ENCODE peak calls at places on chromosomes 7 and 10, in eight cellular contexts. N is left ventricle myocardium inferior; V is BE2C; H is PC-3; U is HepG2; J is CD8-positive, alpha-beta memory T cell; S is heart right ventricle; E is neural progenitor cell. K is an unnamed sample.

GRCh38 chr7:7992502-7992901 is 23.9 kb downstream of the GLCCI1 start:
- DNase-seq in V (no peak), J (no peak), S (no peak), U (no peak), N (no peak), E (peak; percentile 9), H (no peak), K (no peak)

GRCh38 chr7:18770154-18770807 is 274.7 kb downstream of the HDAC9 start:
- DNase-seq in H (peak; percentile 74), E (no peak), S (no peak), N (no peak), V (no peak), J (no peak), U (no peak), K (no peak)

GRCh38 chr10:61682323-61682722 is 19.6 kb downstream of the CABCOCO1 start:
- DNase-seq in S (no peak), U (no peak), J (no peak), V (no peak), E (no peak), H (peak; percentile 57), N (no peak), K (no peak)

GRCh38 chr10:33117816-33118215 is 159.8 kb upstream of the ITGB1 start:
- DNase-seq in V (no peak), U (no peak), S (no peak), N (no peak), H (no peak), J (peak; percentile 87), E (no peak), K (no peak)

GRCh38 chr10:132450825-132451505 is 54.0 kb downstream of the PWWP2B start:
- DNase-seq in H (no peak), E (no peak), J (no peak), N (no peak), S (peak; percentile 9), V (peak; percentile 3), U (no peak), K (peak; percentile 62)

GRCh38 chr7:121330053-121330833 is 1.4 kb downstream of the WNT16 start:
- DNase-seq in V (no peak), E (peak; percentile 81), U (no peak), J (no peak), H (no peak), S (no peak), N (no peak), K (peak; percentile 30)

GRCh38 chr10:119416855-119417254 is 125.7 kb downstream of the RGS10 start:
- DNase-seq in J (peak; percentile 74), S (peak; percentile 70), E (peak; percentile 79), V (peak; percentile 66), N (peak; percentile 73), U (peak; percentile 46), H (peak; percentile 58), K (peak; percentile 85)

GRCh38 chr7:92987095-92987494 is 130.7 kb downstream of the SAMD9 start:
- DNase-seq in S (no peak), N (no peak), J (no peak), H (no peak), E (no peak), V (no peak), U (no peak), K (no peak)

GRCh38 chr7:45000096-45001032 is at the start of gene CCM2:
- DNase-seq in E (peak; percentile 80), V (peak; percentile 44), N (peak; percentile 69), J (no peak), U (no peak), H (peak; percentile 40), S (peak; percentile 77), K (peak; percentile 90)

GRCh38 chr7:144009361-144009760 is 9.2 kb downstream of the OR6B1 start:
- DNase-seq in S (no peak), U (no peak), H (no peak), E (no peak), V (no peak), N (no peak), J (no peak), K (no peak)

GRCh38 chr7:150322114-150322832 is 882 bp upstream of the LRRC61 start:
- DNase-seq in N (no peak), J (no peak), H (no peak), E (no peak), V (no peak), S (no peak), U (peak; percentile 29), K (no peak)

GRCh38 chr10:88792656-88793055 is 9.9 kb upstream of the LIPM start:
- DNase-seq in V (no peak), H (peak; percentile 31), N (peak; percentile 20), E (no peak), J (no peak), S (peak; percentile 26), U (no peak), K (peak; percentile 29)

GRCh38 chr7:99036531-99037175 is 107.3 kb downstream of the SMURF1 start:
- DNase-seq in S (no peak), H (peak; percentile 19), N (no peak), E (peak; percentile 73), V (peak; percentile 49), U (peak; percentile 32), J (no peak), K (peak; percentile 81)

GRCh38 chr10:44926771-44927751 is 15.9 kb downstream of the TMEM72 start:
- DNase-seq in S (no peak), H (no peak), V (no peak), U (peak; percentile 52), N (no peak), E (no peak), J (no peak), K (no peak)

GRCh38 chr10:123295644-123296043 is 141.4 kb downstream of the BUB3 start:
- DNase-seq in H (no peak), S (no peak), U (no peak), J (no peak), E (no peak), V (no peak), N (no peak), K (no peak)

GRCh38 chr7:149156898-149157297 is 9.6 kb downstream of the ZNF398 start:
- DNase-seq in J (no peak), V (no peak), N (no peak), S (no peak), U (no peak), H (no peak), E (no peak), K (no peak)

GRCh38 chr10:103581499-103581898 is 88.0 kb downstream of the NEURL1 start:
- DNase-seq in U (no peak), V (no peak), H (no peak), S (no peak), E (no peak), J (no peak), N (no peak), K (no peak)

GRCh38 chr10:92695679-92696605 is 6.2 kb downstream of the HHEX start:
- DNase-seq in V (no peak), S (no peak), J (no peak), E (peak; percentile 65), N (no peak), U (no peak), H (no peak), K (no peak)

GRCh38 chr7:107315821-107316220 is 147.0 kb downstream of the HBP1 start:
- DNase-seq in U (no peak), J (no peak), S (no peak), N (no peak), E (no peak), H (no peak), V (no peak), K (no peak)

GRCh38 chr7:30353932-30354607 is 69.7 kb downstream of the ZNRF2 start:
- DNase-seq in J (no peak), H (no peak), U (no peak), S (no peak), V (no peak), E (no peak), N (no peak), K (no peak)

GRCh38 chr10:22086730-22087364 is 83.3 kb upstream of the DNAJC1 start:
- DNase-seq in N (peak; percentile 90), S (peak; percentile 86), H (peak; percentile 83), E (peak; percentile 57), V (peak; percentile 47), U (peak; percentile 33), J (no peak), K (peak; percentile 91)

GRCh38 chr7:133230591-133231194 is 22.2 kb upstream of the EXOC4 start:
- DNase-seq in V (peak; percentile 59), N (no peak), S (no peak), E (peak; percentile 62), U (peak; percentile 36), J (no peak), H (peak; percentile 75), K (no peak)

DNA sequence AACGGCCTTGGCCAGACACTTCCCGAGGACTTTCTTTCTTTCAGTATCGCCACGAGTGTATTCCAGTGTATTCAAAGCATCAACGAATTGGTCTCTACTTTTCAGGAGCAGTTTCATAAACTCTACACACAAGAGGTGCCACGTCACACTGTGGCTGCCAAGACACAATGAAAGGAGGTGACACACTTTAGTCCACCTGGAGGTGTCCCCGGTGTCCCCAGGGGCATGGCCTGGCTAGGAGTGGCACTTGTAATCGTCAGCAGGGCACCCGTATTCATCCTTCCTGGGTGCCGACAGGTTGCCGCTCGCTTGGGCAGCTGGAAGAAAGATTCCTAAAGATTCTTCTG is 5.0 kb downstream of the TNS3 start:
- DNase-seq in E (no peak), J (no peak), V (no peak), N (no peak), U (no peak), S (no peak), H (no peak), K (no peak)
- H3K4me3 ChIP-seq in E (no peak overlapping the region), J (no peak overlapping the region), V (no peak overlapping the region), N (peak overlapping the region; percentile 49), U (no peak overlapping the region), S (peak overlapping the region; percentile 33), H (no peak overlapping the region), K (no peak overlapping the region)

DNA sequence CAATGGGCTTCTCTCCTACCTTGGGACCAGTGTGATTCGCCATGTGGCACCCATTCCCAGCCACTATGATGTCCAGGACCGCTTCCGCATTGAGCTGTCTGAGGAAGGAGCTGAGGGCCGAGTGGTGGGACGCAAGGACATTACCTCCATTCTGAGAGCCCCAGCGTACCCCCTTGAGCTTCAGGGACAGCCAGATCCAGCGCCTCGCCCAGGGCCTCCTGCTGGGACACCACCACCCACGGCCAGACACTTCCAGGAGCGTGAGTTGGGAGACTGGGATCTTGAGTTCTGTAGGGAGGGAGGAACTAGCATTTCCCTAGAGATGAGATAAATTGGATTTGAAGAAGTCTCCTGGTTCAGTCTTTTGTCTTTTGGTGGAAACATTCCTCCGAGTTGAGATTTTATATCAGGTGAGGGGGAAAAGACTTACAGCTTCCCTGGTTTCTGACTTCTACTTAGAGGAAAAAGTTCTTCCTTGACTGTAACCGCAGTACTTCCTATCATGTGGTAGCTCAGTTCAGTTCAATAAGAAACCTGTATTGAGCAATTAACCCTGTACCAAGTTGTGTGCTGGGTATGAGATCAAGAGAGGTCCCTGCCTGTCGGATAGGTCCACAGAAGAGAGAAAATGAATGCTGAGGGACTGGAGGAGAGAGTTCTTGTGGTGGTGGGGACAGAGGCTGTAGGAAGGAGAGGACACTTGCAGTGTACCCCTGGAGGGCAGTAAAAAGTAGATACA is 1.3 kb downstream of the MOSPD3 start:
- DNase-seq in V (no peak), N (no peak), U (no peak), E (no peak), H (no peak), J (no peak), S (no peak), K (no peak)
- H3K4me3 ChIP-seq in V (no peak overlapping the region), N (peak overlapping the region; percentile 89), U (peak overlapping the region; percentile 81), E (peak overlapping the region; percentile 75), H (peak overlapping the region; percentile 70), J (peak overlapping the region; percentile 99), S (peak overlapping the region; percentile 81), K (no peak overlapping the region)

GRCh38 chr10:112720178-112720577 is 229.9 kb upstream of the TCF7L2 start:
- DNase-seq in H (no peak), U (no peak), J (no peak), S (no peak), V (no peak), N (no peak), E (no peak), K (no peak)
- H3K4me3 ChIP-seq in H (no peak overlapping the region), U (no peak overlapping the region), J (no peak overlapping the region), S (no peak overlapping the region), V (no peak overlapping the region), N (no peak overlapping the region), E (no peak overlapping the region), K (no peak overlapping the region)

GRCh38 chr7:72292118-72292517 is 120.0 kb downstream of the CALN1 start:
- DNase-seq in U (no peak), V (no peak), N (no peak), J (no peak), E (no peak), S (no peak), H (no peak), K (no peak)
- H3K4me3 ChIP-seq in U (no peak overlapping the region), V (no peak overlapping the region), N (no peak overlapping the region), J (no peak overlapping the region), E (no peak overlapping the region), S (no peak overlapping the region), H (no peak overlapping the region), K (no peak overlapping the region)

K was measured in right cardiac atrium.